ENCODE peak calls at places on chromosomes 11 and 22, in nine cellular contexts. One of them, this sample, is unnamed.

GRCh38 chr11:19968860-19969259 is 191.4 kb downstream of the DBX1 start:
- DNase-seq in epithelial cell of esophagus: no peak
- DNase-seq in nephron progenitor cell: no peak
- DNase-seq in keratinocyte: no peak
- DNase-seq in GM13976: no peak
- DNase-seq in stomach: no peak
- DNase-seq in endothelial cell: no peak
- DNase-seq in choroid plexus epithelial cell: no peak
- DNase-seq in mammary epithelial cell: peak
- DNase-seq in this sample: no peak

GRCh38 chr11:117625237-117625636 is 171.8 kb downstream of the DSCAML1 start:
- DNase-seq in stomach: no peak
- DNase-seq in mammary epithelial cell: no peak
- DNase-seq in endothelial cell: no peak
- DNase-seq in GM13976: no peak
- DNase-seq in epithelial cell of esophagus: no peak
- DNase-seq in keratinocyte: no peak
- DNase-seq in choroid plexus epithelial cell: no peak
- DNase-seq in nephron progenitor cell: no peak
- DNase-seq in this sample: no peak

GRCh38 chr22:49962012-49962750 is 1.6 kb downstream of the PIM3 start:
- DNase-seq in choroid plexus epithelial cell: peak
- DNase-seq in epithelial cell of esophagus: peak
- DNase-seq in keratinocyte: peak
- DNase-seq in stomach: peak
- DNase-seq in nephron progenitor cell: peak
- DNase-seq in mammary epithelial cell: peak
- DNase-seq in GM13976: peak
- DNase-seq in endothelial cell: peak
- DNase-seq in this sample: peak

GRCh38 chr11:14141676-14142075 is 179.2 kb downstream of the SPON1 start:
- DNase-seq in keratinocyte: no peak
- DNase-seq in stomach: no peak
- DNase-seq in mammary epithelial cell: no peak
- DNase-seq in endothelial cell: no peak
- DNase-seq in nephron progenitor cell: no peak
- DNase-seq in GM13976: no peak
- DNase-seq in epithelial cell of esophagus: no peak
- DNase-seq in choroid plexus epithelial cell: no peak
- DNase-seq in this sample: no peak

GRCh38 chr22:24516301-24516737 is 21.2 kb downstream of the UPB1 start:
- DNase-seq in GM13976: peak
- DNase-seq in mammary epithelial cell: peak
- DNase-seq in nephron progenitor cell: no peak
- DNase-seq in keratinocyte: no peak
- DNase-seq in epithelial cell of esophagus: peak
- DNase-seq in stomach: no peak
- DNase-seq in choroid plexus epithelial cell: peak
- DNase-seq in endothelial cell: no peak
- DNase-seq in this sample: no peak

GRCh38 chr11:103532133-103532788 is 423.0 kb downstream of the DYNC2H1 start:
- DNase-seq in stomach: no peak
- DNase-seq in epithelial cell of esophagus: peak
- DNase-seq in keratinocyte: no peak
- DNase-seq in mammary epithelial cell: peak
- DNase-seq in nephron progenitor cell: no peak
- DNase-seq in GM13976: no peak
- DNase-seq in choroid plexus epithelial cell: peak
- DNase-seq in endothelial cell: no peak
- DNase-seq in this sample: no peak

GRCh38 chr11:65169164-65169641 is 830 bp upstream of the SPDYC start:
- DNase-seq in mammary epithelial cell: no peak
- DNase-seq in epithelial cell of esophagus: no peak
- DNase-seq in nephron progenitor cell: no peak
- DNase-seq in endothelial cell: no peak
- DNase-seq in GM13976: no peak
- DNase-seq in stomach: no peak
- DNase-seq in choroid plexus epithelial cell: peak
- DNase-seq in keratinocyte: no peak
- DNase-seq in this sample: no peak

GRCh38 chr11:1728281-1728680 is 22.1 kb downstream of the IFITM10 start:
- DNase-seq in GM13976: no peak
- DNase-seq in endothelial cell: no peak
- DNase-seq in stomach: no peak
- DNase-seq in choroid plexus epithelial cell: no peak
- DNase-seq in epithelial cell of esophagus: no peak
- DNase-seq in nephron progenitor cell: no peak
- DNase-seq in mammary epithelial cell: no peak
- DNase-seq in keratinocyte: no peak
- DNase-seq in this sample: no peak

GRCh38 chr11:114058871-114059277 is 637 bp upstream of the ZBTB16 start:
- DNase-seq in nephron progenitor cell: peak
- DNase-seq in mammary epithelial cell: no peak
- DNase-seq in GM13976: peak
- DNase-seq in stomach: peak
- DNase-seq in epithelial cell of esophagus: no peak
- DNase-seq in keratinocyte: no peak
- DNase-seq in choroid plexus epithelial cell: no peak
- DNase-seq in endothelial cell: no peak
- DNase-seq in this sample: no peak

GRCh38 chr11:74434528-74434927 is 32.8 kb downstream of the KCNE3 start:
- DNase-seq in endothelial cell: no peak
- DNase-seq in choroid plexus epithelial cell: peak
- DNase-seq in stomach: no peak
- DNase-seq in mammary epithelial cell: no peak
- DNase-seq in GM13976: no peak
- DNase-seq in keratinocyte: no peak
- DNase-seq in nephron progenitor cell: no peak
- DNase-seq in epithelial cell of esophagus: no peak
- DNase-seq in this sample: no peak

GRCh38 chr11:102115557-102115956 is 5.3 kb downstream of the YAP1 start:
- DNase-seq in mammary epithelial cell: peak
- DNase-seq in nephron progenitor cell: no peak
- DNase-seq in epithelial cell of esophagus: peak
- DNase-seq in stomach: no peak
- DNase-seq in endothelial cell: no peak
- DNase-seq in choroid plexus epithelial cell: peak
- DNase-seq in GM13976: no peak
- DNase-seq in keratinocyte: no peak
- DNase-seq in this sample: no peak

GRCh38 chr11:123783536-123783935 is 22.6 kb downstream of the OR6M1 start:
- DNase-seq in GM13976: no peak
- DNase-seq in epithelial cell of esophagus: peak
- DNase-seq in nephron progenitor cell: no peak
- DNase-seq in choroid plexus epithelial cell: no peak
- DNase-seq in stomach: no peak
- DNase-seq in mammary epithelial cell: no peak
- DNase-seq in endothelial cell: no peak
- DNase-seq in keratinocyte: no peak
- DNase-seq in this sample: no peak

GRCh38 chr11:7353100-7353499 is 101.4 kb downstream of the SYT9 start:
- DNase-seq in keratinocyte: peak
- DNase-seq in choroid plexus epithelial cell: peak
- DNase-seq in GM13976: peak
- DNase-seq in mammary epithelial cell: peak
- DNase-seq in endothelial cell: peak
- DNase-seq in epithelial cell of esophagus: peak
- DNase-seq in stomach: no peak
- DNase-seq in nephron progenitor cell: peak
- DNase-seq in this sample: peak

GRCh38 chr22:19937616-19938473 is 3.7 kb upstream of the COMT start:
- DNase-seq in choroid plexus epithelial cell: peak
- DNase-seq in stomach: peak
- DNase-seq in endothelial cell: no peak
- DNase-seq in mammary epithelial cell: no peak
- DNase-seq in epithelial cell of esophagus: no peak
- DNase-seq in keratinocyte: no peak
- DNase-seq in GM13976: no peak
- DNase-seq in nephron progenitor cell: no peak
- DNase-seq in this sample: no peak

GRCh38 chr11:8638300-8638699 is 44.2 kb downstream of the TRIM66 start:
- DNase-seq in choroid plexus epithelial cell: peak
- DNase-seq in mammary epithelial cell: no peak
- DNase-seq in GM13976: no peak
- DNase-seq in nephron progenitor cell: no peak
- DNase-seq in epithelial cell of esophagus: peak
- DNase-seq in keratinocyte: no peak
- DNase-seq in endothelial cell: no peak
- DNase-seq in stomach: no peak
- DNase-seq in this sample: no peak

GRCh38 chr11:61976420-61976800 is 9.0 kb upstream of the FTH1 start:
- DNase-seq in keratinocyte: no peak
- DNase-seq in endothelial cell: no peak
- DNase-seq in nephron progenitor cell: no peak
- DNase-seq in GM13976: no peak
- DNase-seq in mammary epithelial cell: no peak
- DNase-seq in epithelial cell of esophagus: no peak
- DNase-seq in choroid plexus epithelial cell: no peak
- DNase-seq in stomach: no peak
- DNase-seq in this sample: no peak

GRCh38 chr22:45242778-45243191 is 2.1 kb upstream of the KIAA0930 start:
- DNase-seq in keratinocyte: no peak
- DNase-seq in endothelial cell: no peak
- DNase-seq in nephron progenitor cell: no peak
- DNase-seq in stomach: peak
- DNase-seq in GM13976: no peak
- DNase-seq in choroid plexus epithelial cell: no peak
- DNase-seq in mammary epithelial cell: no peak
- DNase-seq in epithelial cell of esophagus: peak
- DNase-seq in this sample: no peak
- TF ChIP-seq CTCF in keratinocyte: no peak
- TF ChIP-seq CTCF in endothelial cell: no peak
- TF ChIP-seq CTCF in nephron progenitor cell: no peak
- TF ChIP-seq CTCF in stomach: no peak
- TF ChIP-seq CTCF in GM13976: peak
- TF ChIP-seq CTCF in choroid plexus epithelial cell: peak
- TF ChIP-seq CTCF in mammary epithelial cell: no peak
- TF ChIP-seq CTCF in epithelial cell of esophagus: peak
- TF ChIP-seq CTCF in this sample: peak

GRCh38 chr11:43947003-43947500 is 4.6 kb downstream of the C11orf96 start:
- DNase-seq in stomach: no peak
- DNase-seq in GM13976: no peak
- DNase-seq in epithelial cell of esophagus: peak
- DNase-seq in nephron progenitor cell: peak
- DNase-seq in keratinocyte: no peak
- DNase-seq in choroid plexus epithelial cell: peak
- DNase-seq in endothelial cell: no peak
- DNase-seq in mammary epithelial cell: peak
- DNase-seq in this sample: no peak
- TF ChIP-seq CTCF in stomach: no peak
- TF ChIP-seq CTCF in GM13976: no peak
- TF ChIP-seq CTCF in epithelial cell of esophagus: peak
- TF ChIP-seq CTCF in nephron progenitor cell: peak
- TF ChIP-seq CTCF in keratinocyte: peak
- TF ChIP-seq CTCF in choroid plexus epithelial cell: peak
- TF ChIP-seq CTCF in endothelial cell: no peak
- TF ChIP-seq CTCF in mammary epithelial cell: no peak
- TF ChIP-seq CTCF in this sample: no peak

DNA sequence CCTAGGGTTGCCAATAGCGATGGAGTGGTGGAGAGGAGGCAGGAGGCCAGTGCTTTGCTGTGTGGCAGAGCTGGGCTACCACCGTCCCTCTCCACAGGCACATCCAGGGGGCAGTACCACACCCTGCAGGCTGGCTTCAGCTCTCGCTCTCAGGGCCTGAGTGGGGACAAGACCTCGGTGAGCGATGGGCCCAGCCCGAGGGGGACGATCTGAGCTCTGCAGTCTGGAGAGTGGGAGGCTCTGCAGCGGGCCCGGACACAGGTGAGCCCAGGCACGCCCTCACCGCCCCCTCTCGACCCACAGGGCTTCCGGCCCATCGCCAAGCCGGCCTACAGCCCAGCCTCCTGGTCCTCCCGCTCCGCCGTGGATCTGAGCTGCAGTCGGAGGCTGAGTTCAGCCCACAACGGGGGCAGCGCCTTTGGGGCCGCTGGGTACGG is 2.5 kb downstream of the PKP3 start:
- DNase-seq in stomach: no peak
- DNase-seq in keratinocyte: no peak
- DNase-seq in GM13976: no peak
- DNase-seq in epithelial cell of esophagus: peak
- DNase-seq in nephron progenitor cell: no peak
- DNase-seq in mammary epithelial cell: no peak
- DNase-seq in endothelial cell: no peak
- DNase-seq in choroid plexus epithelial cell: peak
- DNase-seq in this sample: peak
- TF ChIP-seq CTCF in stomach: no peak
- TF ChIP-seq CTCF in keratinocyte: no peak
- TF ChIP-seq CTCF in GM13976: no peak
- TF ChIP-seq CTCF in epithelial cell of esophagus: peak
- TF ChIP-seq CTCF in nephron progenitor cell: no peak
- TF ChIP-seq CTCF in mammary epithelial cell: peak
- TF ChIP-seq CTCF in endothelial cell: no peak
- TF ChIP-seq CTCF in choroid plexus epithelial cell: peak
- TF ChIP-seq CTCF in this sample: peak

GRCh38 chr11:71060358-71060757 is 192.0 kb downstream of the SHANK2 start:
- DNase-seq in mammary epithelial cell: no peak
- DNase-seq in epithelial cell of esophagus: no peak
- DNase-seq in endothelial cell: no peak
- DNase-seq in GM13976: no peak
- DNase-seq in keratinocyte: no peak
- DNase-seq in nephron progenitor cell: no peak
- DNase-seq in stomach: no peak
- DNase-seq in choroid plexus epithelial cell: no peak
- DNase-seq in this sample: no peak

GRCh38 chr11:71059662-71060061 is 192.7 kb downstream of the SHANK2 start:
- DNase-seq in keratinocyte: no peak
- DNase-seq in stomach: no peak
- DNase-seq in nephron progenitor cell: no peak
- DNase-seq in mammary epithelial cell: no peak
- DNase-seq in choroid plexus epithelial cell: no peak
- DNase-seq in epithelial cell of esophagus: no peak
- DNase-seq in endothelial cell: no peak
- DNase-seq in GM13976: no peak
- DNase-seq in this sample: no peak

GRCh38 chr11:71063129-71063528 is 189.2 kb downstream of the SHANK2 start:
- DNase-seq in epithelial cell of esophagus: no peak
- DNase-seq in endothelial cell: no peak
- DNase-seq in GM13976: no peak
- DNase-seq in choroid plexus epithelial cell: no peak
- DNase-seq in mammary epithelial cell: no peak
- DNase-seq in nephron progenitor cell: no peak
- DNase-seq in keratinocyte: no peak
- DNase-seq in stomach: no peak
- DNase-seq in this sample: no peak

GRCh38 chr11:71064183-71064582 is 188.2 kb downstream of the SHANK2 start:
- DNase-seq in mammary epithelial cell: no peak
- DNase-seq in epithelial cell of esophagus: no peak
- DNase-seq in endothelial cell: no peak
- DNase-seq in nephron progenitor cell: no peak
- DNase-seq in stomach: no peak
- DNase-seq in keratinocyte: no peak
- DNase-seq in choroid plexus epithelial cell: no peak
- DNase-seq in GM13976: no peak
- DNase-seq in this sample: no peak

DNA sequence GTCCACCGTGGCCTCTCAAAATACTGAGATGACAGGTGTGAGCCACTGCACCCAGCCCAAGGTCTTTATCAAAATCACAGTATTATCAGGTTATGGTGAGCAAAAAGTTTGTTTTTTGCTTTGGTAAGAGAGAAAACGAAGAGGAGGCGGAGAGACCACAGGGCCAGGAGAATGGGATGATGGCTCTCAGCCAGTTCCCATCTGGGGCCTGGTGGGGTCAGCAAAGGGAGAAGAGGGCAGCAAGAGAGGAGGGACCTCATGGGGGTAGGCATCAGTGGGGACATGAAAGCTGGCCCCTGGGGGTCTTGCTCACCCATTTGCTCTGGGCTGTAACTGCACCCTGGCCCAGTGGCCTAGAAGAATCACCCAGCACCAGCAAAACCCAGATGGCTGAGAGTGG is 190.2 kb downstream of the SHANK2 start:
- DNase-seq in keratinocyte: no peak
- DNase-seq in mammary epithelial cell: no peak
- DNase-seq in endothelial cell: no peak
- DNase-seq in epithelial cell of esophagus: no peak
- DNase-seq in GM13976: no peak
- DNase-seq in stomach: no peak
- DNase-seq in nephron progenitor cell: no peak
- DNase-seq in choroid plexus epithelial cell: no peak
- DNase-seq in this sample: no peak
- TF ChIP-seq CTCF in keratinocyte: no peak
- TF ChIP-seq CTCF in mammary epithelial cell: no peak
- TF ChIP-seq CTCF in endothelial cell: no peak
- TF ChIP-seq CTCF in epithelial cell of esophagus: no peak
- TF ChIP-seq CTCF in GM13976: no peak
- TF ChIP-seq CTCF in stomach: no peak
- TF ChIP-seq CTCF in nephron progenitor cell: no peak
- TF ChIP-seq CTCF in choroid plexus epithelial cell: no peak
- TF ChIP-seq CTCF in this sample: no peak

This sample was measured in activated CD8-positive, alpha-beta T cell treated with anti-CD3 and anti-CD28 coated beads for 36 hours.